ENCODE peak calls at places on chromosomes 1 and 21, in four cellular contexts. F, Q, L and K are unnamed samples.
A peak's percentile ranks its signal among the peaks of the same experiment; 100 is the strongest.

GRCh38 chr1:30700528-30701265 is 22.7 kb downstream of the MATN1 start:
- DNase-seq in F (peak; percentile 60), Q (peak; percentile 60), L (no peak), K (no peak)

GRCh38 chr1:229349463-229350385 is 6.9 kb upstream of the CCSAP start:
- DNase-seq in F (no peak), Q (no peak), L (no peak), K (no peak)

GRCh38 chr1:56071351-56071750 is 508.0 kb downstream of the PLPP3 start:
- DNase-seq in F (no peak), Q (no peak), L (no peak), K (no peak)

GRCh38 chr1:183318433-183318832 is 99.7 kb downstream of the NMNAT2 start:
- DNase-seq in F (peak; percentile 83), Q (peak; percentile 69), L (no peak), K (peak; percentile 69)

GRCh38 chr1:45135339-45135738 is 71.1 kb downstream of the ZSWIM5 start:
- DNase-seq in F (no peak), Q (no peak), L (no peak), K (no peak)

GRCh38 chr1:36859926-36860325 is 174.4 kb downstream of the GRIK3 start:
- DNase-seq in F (no peak), Q (no peak), L (no peak), K (no peak)

GRCh38 chr1:174953170-174953569 is 46.6 kb upstream of the CACYBP start:
- DNase-seq in F (no peak), Q (no peak), L (no peak), K (no peak)

GRCh38 chr1:99348375-99349132 is 84.3 kb downstream of the PLPPR4 start:
- DNase-seq in F (no peak), Q (no peak), L (no peak), K (no peak)

GRCh38 chr1:205286335-205286950 is 35.1 kb downstream of the NUAK2 start:
- DNase-seq in F (no peak), Q (peak; percentile 83), L (peak; percentile 62), K (peak; percentile 59)

GRCh38 chr1:82818596-82818995 is 1017.9 kb downstream of the ADGRL2 start:
- DNase-seq in F (no peak), Q (no peak), L (no peak), K (no peak)

DNA sequence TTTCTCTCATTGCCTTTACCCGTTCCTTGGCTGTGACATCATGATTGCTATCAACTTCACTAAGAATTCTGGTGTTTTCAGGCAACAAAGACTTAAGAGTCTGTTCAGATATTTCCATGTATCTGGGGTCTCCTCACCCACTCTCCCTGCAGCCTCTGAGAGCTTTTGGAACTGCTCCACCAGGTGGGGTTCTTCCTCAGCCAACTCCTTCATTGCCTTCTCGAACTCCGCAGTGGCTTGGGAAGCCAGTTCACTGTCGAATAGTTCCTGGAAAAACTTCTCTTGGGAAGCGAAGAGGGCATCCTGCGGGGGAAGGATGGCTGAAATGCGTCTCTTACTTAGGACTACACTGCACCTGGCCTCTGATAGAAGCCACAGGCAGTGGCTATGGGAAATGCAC is 2.1 kb downstream of the PEX19 start:
- DNase-seq in F (no peak), Q (no peak), L (no peak), K (no peak)
- TF ChIP-seq CTCF in F (no peak), Q (no peak), L (no peak), K (no peak)

GRCh38 chr21:40512590-40512989 is 334.4 kb downstream of the DSCAM start:
- DNase-seq in F (no peak), Q (no peak), L (no peak), K (no peak)
- TF ChIP-seq CTCF in F (no peak), Q (peak; percentile 54), L (no peak), K (peak; percentile 29)

GRCh38 chr1:34156739-34157138 is 8.3 kb downstream of the CSMD2 start:
- DNase-seq in F (no peak), Q (no peak), L (no peak), K (no peak)
- TF ChIP-seq CTCF in F (no peak), Q (no peak), L (no peak), K (peak; percentile 17)

DNA sequence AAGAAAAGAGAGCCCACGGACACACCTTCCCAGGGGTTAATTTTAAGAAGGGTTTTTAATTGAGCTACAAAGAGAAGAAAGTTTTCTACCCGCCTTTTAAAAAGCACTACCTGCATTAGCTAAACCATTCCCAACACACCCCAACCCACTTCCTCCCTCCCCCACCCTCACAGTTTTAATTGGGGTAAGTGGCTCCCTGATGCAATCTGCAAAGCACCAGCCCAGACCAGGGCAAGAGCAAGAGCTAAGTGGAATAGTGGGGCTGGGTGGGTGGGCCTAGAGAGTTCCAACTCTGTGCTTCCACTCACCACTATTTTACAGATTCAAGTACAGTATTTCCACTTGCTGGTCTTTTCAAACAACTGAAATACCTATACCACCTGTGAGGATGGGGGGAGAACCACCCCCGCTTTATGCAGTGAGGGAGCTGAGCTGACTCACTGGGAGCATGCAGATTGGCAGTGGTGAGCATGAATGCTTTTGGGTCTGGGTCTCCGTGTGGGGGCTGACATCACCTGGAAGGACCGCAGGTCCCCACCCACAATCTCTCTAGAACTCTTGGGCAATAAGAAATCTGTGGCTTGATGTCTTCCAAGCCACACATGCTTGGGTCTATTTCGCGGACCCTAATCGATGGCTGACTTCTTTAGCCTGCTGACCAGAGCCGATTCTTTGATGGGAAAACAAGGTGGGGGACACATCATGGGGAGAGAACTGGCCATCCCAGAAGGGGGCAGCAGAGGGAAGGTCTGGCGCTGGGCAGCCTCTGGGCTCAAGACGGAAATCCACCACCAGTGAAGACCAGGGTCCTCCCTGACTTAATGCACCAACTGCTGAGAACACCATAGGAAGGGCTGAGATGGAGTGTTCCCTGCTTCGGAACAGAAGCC is 95.5 kb downstream of the SSBP3 start:
- DNase-seq in F (no peak), Q (peak; percentile 29), L (no peak), K (peak; percentile 55)
- TF ChIP-seq CTCF in F (no peak), Q (peak; percentile 64), L (no peak), K (peak; percentile 66)

DNA sequence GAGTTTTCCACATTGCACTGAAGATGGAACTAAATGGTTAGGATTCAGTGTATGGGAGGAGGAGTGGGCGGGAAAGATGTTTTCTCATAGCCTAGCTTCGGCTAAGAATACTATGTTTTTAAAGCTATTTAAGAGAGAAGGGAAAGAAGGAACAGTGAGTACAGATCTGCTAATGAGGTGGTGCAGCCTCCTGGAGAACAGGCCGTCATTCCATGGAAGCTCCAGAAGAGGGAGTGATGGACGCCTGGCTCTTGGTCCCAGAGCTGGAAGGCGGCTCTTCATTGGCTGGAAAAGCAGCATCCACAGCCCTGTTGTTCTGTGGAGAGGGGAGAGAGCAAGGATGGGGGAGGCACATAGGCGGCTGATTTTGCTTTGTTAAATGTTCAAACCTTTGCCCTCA is 6.9 kb downstream of the CAMK1G start:
- DNase-seq in F (peak; percentile 64), Q (no peak), L (no peak), K (no peak)
- TF ChIP-seq CTCF in F (no peak), Q (peak; percentile 41), L (no peak), K (no peak)